ENCODE peak calls at places on chromosomes 7 and 10, in ten cellular contexts. O, N, J, X, V, L, A, W, S and Y are unnamed samples.

GRCh38 chr7:128032605-128033235 is 1.5 kb upstream of the LRRC4 start:
- DNase-seq in O (no peak), N (no peak), J (no peak), X (no peak), V (no peak), L (no peak), A (no peak), W (no peak), S (peak; percentile 30), Y (peak; percentile 35)

GRCh38 chr10:74921744-74922143 is 95.3 kb downstream of the KAT6B start:
- DNase-seq in O (no peak), N (no peak), J (no peak), X (no peak), V (no peak), L (no peak), A (no peak), W (no peak), S (no peak), Y (no peak)

GRCh38 chr7:134368851-134369533 is 52.3 kb upstream of the SLC35B4 start:
- DNase-seq in O (peak; percentile 81), N (no peak), J (peak; percentile 97), X (peak; percentile 95), V (peak; percentile 37), L (peak; percentile 65), A (no peak), W (peak; percentile 65), S (no peak), Y (no peak)

GRCh38 chr10:26505491-26505890 is 67.3 kb downstream of the APBB1IP start:
- DNase-seq in O (no peak), N (no peak), J (no peak), X (no peak), V (no peak), L (no peak), A (no peak), W (no peak), S (no peak), Y (no peak)

GRCh38 chr7:89238156-89238555 is 442.6 kb upstream of the TEX47 start:
- DNase-seq in O (no peak), N (no peak), J (no peak), X (peak; percentile 67), V (no peak), L (no peak), A (no peak), W (no peak), S (no peak), Y (no peak)

GRCh38 chr7:99267530-99268360 is 4.9 kb upstream of the MYH16 start:
- DNase-seq in O (peak; percentile 91), N (no peak), J (peak; percentile 76), X (peak; percentile 92), V (peak; percentile 28), L (peak; percentile 81), A (peak; percentile 22), W (peak; percentile 84), S (no peak), Y (no peak)

GRCh38 chr7:100680589-100681271 is 7.2 kb downstream of the GNB2 start:
- DNase-seq in O (no peak), N (no peak), J (no peak), X (no peak), V (no peak), L (no peak), A (no peak), W (no peak), S (no peak), Y (no peak)

GRCh38 chr10:61998937-61999336 is 97.4 kb downstream of the ARID5B start:
- DNase-seq in O (no peak), N (no peak), J (no peak), X (no peak), V (no peak), L (no peak), A (no peak), W (no peak), S (no peak), Y (no peak)

GRCh38 chr7:112156412-112156811 is 49.8 kb downstream of the DOCK4 start:
- DNase-seq in O (no peak), N (no peak), J (no peak), X (no peak), V (no peak), L (no peak), A (no peak), W (no peak), S (no peak), Y (no peak)

GRCh38 chr7:112149734-112150133 is 56.5 kb downstream of the DOCK4 start:
- DNase-seq in O (no peak), N (no peak), J (no peak), X (no peak), V (no peak), L (no peak), A (no peak), W (no peak), S (no peak), Y (no peak)

GRCh38 chr7:112154690-112155089 is 51.5 kb downstream of the DOCK4 start:
- DNase-seq in O (no peak), N (no peak), J (no peak), X (no peak), V (no peak), L (no peak), A (no peak), W (no peak), S (no peak), Y (no peak)

GRCh38 chr7:112150823-112151641 is 55.2 kb downstream of the DOCK4 start:
- DNase-seq in O (no peak), N (no peak), J (no peak), X (no peak), V (no peak), L (no peak), A (no peak), W (no peak), S (no peak), Y (no peak)

GRCh38 chr7:112152186-112152585 is 54.0 kb downstream of the DOCK4 start:
- DNase-seq in O (no peak), N (no peak), J (no peak), X (no peak), V (no peak), L (no peak), A (no peak), W (no peak), S (no peak), Y (no peak)
- TF ChIP-seq CTCF in O (no peak), N (no peak), J (no peak), X (no peak), V (no peak), L (no peak), A (no peak), W (no peak), S (no peak), Y (no peak)

GRCh38 chr7:94600267-94600666 is 55.7 kb downstream of the SGCE start:
- DNase-seq in O (no peak), N (no peak), J (no peak), X (no peak), V (no peak), L (no peak), A (no peak), W (no peak), S (no peak), Y (no peak)

GRCh38 chr7:94602181-94602580 is 53.8 kb downstream of the SGCE start:
- DNase-seq in O (no peak), N (no peak), J (no peak), X (no peak), V (no peak), L (no peak), A (no peak), W (no peak), S (no peak), Y (no peak)

DNA sequence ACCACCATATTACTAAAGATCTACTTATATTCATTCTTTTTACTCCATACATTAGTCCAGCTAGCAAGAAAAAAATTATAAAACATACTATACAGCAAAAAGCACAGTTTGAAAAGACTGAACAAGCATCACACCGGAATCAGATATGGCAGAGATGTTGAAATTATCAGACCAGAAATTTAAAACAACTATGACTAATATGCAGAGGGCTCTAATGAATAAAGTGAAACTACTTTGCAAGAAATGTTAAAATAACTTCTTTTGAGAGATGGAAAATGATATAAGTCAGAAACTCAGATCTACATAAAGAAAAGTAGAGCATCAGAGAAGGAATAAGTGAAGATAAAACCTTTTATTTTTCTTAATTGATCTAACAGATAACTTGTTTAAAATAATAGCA is 50.9 kb downstream of the SGCE start:
- DNase-seq in O (no peak), N (no peak), J (no peak), X (no peak), V (no peak), L (no peak), A (no peak), W (no peak), S (no peak), Y (no peak)
- TF ChIP-seq CTCF in O (no peak), N (no peak), J (no peak), X (no peak), V (no peak), L (no peak), A (no peak), W (no peak), S (no peak), Y (no peak)

DNA sequence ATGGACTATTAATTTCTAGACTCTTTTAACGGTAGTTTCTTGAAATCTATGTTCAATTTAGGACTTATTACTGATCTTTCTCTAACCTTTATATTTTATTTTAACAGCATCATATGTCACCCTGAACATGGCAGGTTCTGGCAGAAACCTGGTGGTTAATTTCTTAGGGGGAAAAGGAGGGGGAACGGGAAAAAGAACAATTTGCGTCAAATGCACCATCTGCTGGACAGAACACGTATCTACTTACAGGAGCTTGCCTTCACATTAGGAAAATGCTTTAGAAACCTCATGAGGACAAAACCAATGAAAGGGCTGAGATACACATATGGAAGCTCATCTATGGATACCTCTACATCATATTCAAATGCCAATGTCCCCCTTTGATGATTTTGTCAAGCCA is 171.3 kb downstream of the GRM3 start:
- DNase-seq in O (no peak), N (peak; percentile 25), J (peak; percentile 3), X (peak; percentile 38), V (no peak), L (no peak), A (no peak), W (peak; percentile 1), S (no peak), Y (no peak)
- TF ChIP-seq CTCF in O (peak; percentile 32), N (peak; percentile 31), J (peak; percentile 33), X (peak; percentile 67), V (no peak), L (peak; percentile 44), A (peak; percentile 78), W (no peak), S (peak; percentile 38), Y (peak; percentile 35)

GRCh38 chr10:43685744-43686143 is 37.1 kb upstream of the ZNF32 start:
- DNase-seq in O (no peak), N (no peak), J (no peak), X (no peak), V (no peak), L (no peak), A (no peak), W (no peak), S (no peak), Y (peak; percentile 44)

GRCh38 chr10:43684198-43684559 is 35.5 kb upstream of the ZNF32 start:
- DNase-seq in O (no peak), N (no peak), J (no peak), X (no peak), V (no peak), L (no peak), A (no peak), W (no peak), S (no peak), Y (no peak)

GRCh38 chr10:43687373-43687772 is 38.7 kb upstream of the ZNF32 start:
- DNase-seq in O (no peak), N (no peak), J (no peak), X (no peak), V (no peak), L (no peak), A (no peak), W (no peak), S (no peak), Y (no peak)

GRCh38 chr10:43688348-43688892 is 39.7 kb upstream of the ZNF32 start:
- DNase-seq in O (no peak), N (no peak), J (no peak), X (peak; percentile 55), V (no peak), L (no peak), A (no peak), W (no peak), S (no peak), Y (no peak)

GRCh38 chr10:43686414-43686813 is 37.7 kb upstream of the ZNF32 start:
- DNase-seq in O (no peak), N (no peak), J (no peak), X (no peak), V (no peak), L (no peak), A (no peak), W (no peak), S (no peak), Y (no peak)
- TF ChIP-seq CTCF in O (no peak), N (peak; percentile 14), J (peak; percentile 8), X (no peak), V (no peak), L (peak; percentile 45), A (no peak), W (no peak), S (no peak), Y (no peak)